ENCODE peak calls at places on chromosomes 11 and 22, in five cellular contexts. One of them, this sample, is unnamed.

GRCh38 chr11:1228921-1229451 is 6.1 kb downstream of the MUC5B start:
- DNase-seq in HFF-Myc: no peak
- DNase-seq in A549: no peak
- DNase-seq in Ammon's horn: no peak
- DNase-seq in kidney glomerular epithelial cell: no peak
- DNase-seq in this sample: peak

GRCh38 chr22:20268350-20269012 is 363 bp upstream of the RTN4R start:
- DNase-seq in HFF-Myc: no peak
- DNase-seq in A549: peak
- DNase-seq in Ammon's horn: peak
- DNase-seq in kidney glomerular epithelial cell: no peak
- DNase-seq in this sample: no peak

GRCh38 chr11:114219559-114220349 is 76.4 kb upstream of the NNMT start:
- DNase-seq in HFF-Myc: no peak
- DNase-seq in A549: no peak
- DNase-seq in Ammon's horn: peak
- DNase-seq in kidney glomerular epithelial cell: no peak
- DNase-seq in this sample: no peak

GRCh38 chr11:69554849-69555248 is 73.4 kb downstream of the LINC01488 start:
- DNase-seq in HFF-Myc: no peak
- DNase-seq in A549: no peak
- DNase-seq in Ammon's horn: no peak
- DNase-seq in kidney glomerular epithelial cell: no peak
- DNase-seq in this sample: no peak

GRCh38 chr11:96187779-96188624 is 155.0 kb downstream of the MAML2 start:
- DNase-seq in HFF-Myc: peak
- DNase-seq in A549: peak
- DNase-seq in Ammon's horn: peak
- DNase-seq in kidney glomerular epithelial cell: peak
- DNase-seq in this sample: no peak

GRCh38 chr11:72231396-72232259 is 7.1 kb downstream of the INPPL1 start:
- DNase-seq in HFF-Myc: no peak
- DNase-seq in A549: no peak
- DNase-seq in Ammon's horn: no peak
- DNase-seq in kidney glomerular epithelial cell: no peak
- DNase-seq in this sample: no peak

GRCh38 chr11:65586676-65587075 is 8.9 kb downstream of the KCNK7 start:
- DNase-seq in HFF-Myc: peak
- DNase-seq in A549: no peak
- DNase-seq in Ammon's horn: no peak
- DNase-seq in kidney glomerular epithelial cell: no peak
- DNase-seq in this sample: no peak

GRCh38 chr11:81303265-81303664 is 1430.4 kb downstream of the FAM181B start:
- DNase-seq in HFF-Myc: no peak
- DNase-seq in A549: no peak
- DNase-seq in Ammon's horn: no peak
- DNase-seq in kidney glomerular epithelial cell: no peak
- DNase-seq in this sample: no peak

GRCh38 chr11:45394294-45395085 is 108.3 kb upstream of the SYT13 start:
- DNase-seq in HFF-Myc: no peak
- DNase-seq in A549: no peak
- DNase-seq in Ammon's horn: no peak
- DNase-seq in kidney glomerular epithelial cell: no peak
- DNase-seq in this sample: peak

GRCh38 chr11:45272701-45273100 is 13.4 kb downstream of the SYT13 start:
- DNase-seq in HFF-Myc: no peak
- DNase-seq in A549: peak
- DNase-seq in Ammon's horn: no peak
- DNase-seq in kidney glomerular epithelial cell: no peak
- DNase-seq in this sample: no peak

GRCh38 chr11:17546240-17546639 is 819 bp upstream of the OTOG start:
- DNase-seq in HFF-Myc: no peak
- DNase-seq in A549: no peak
- DNase-seq in Ammon's horn: no peak
- DNase-seq in kidney glomerular epithelial cell: no peak
- DNase-seq in this sample: no peak

GRCh38 chr11:27477831-27478230 is 5.2 kb upstream of the LGR4 start:
- DNase-seq in HFF-Myc: no peak
- DNase-seq in A549: no peak
- DNase-seq in Ammon's horn: no peak
- DNase-seq in kidney glomerular epithelial cell: no peak
- DNase-seq in this sample: no peak

GRCh38 chr11:60912851-60913550 is 957 bp upstream of the TMEM109 start:
- DNase-seq in HFF-Myc: no peak
- DNase-seq in A549: no peak
- DNase-seq in Ammon's horn: no peak
- DNase-seq in kidney glomerular epithelial cell: no peak
- DNase-seq in this sample: no peak

GRCh38 chr11:133134561-133135173 is 397.6 kb downstream of the OPCML start:
- DNase-seq in HFF-Myc: no peak
- DNase-seq in A549: peak
- DNase-seq in Ammon's horn: peak
- DNase-seq in kidney glomerular epithelial cell: peak
- DNase-seq in this sample: peak

GRCh38 chr11:128469220-128469619 is 118.1 kb downstream of the ETS1 start:
- DNase-seq in HFF-Myc: no peak
- DNase-seq in A549: no peak
- DNase-seq in Ammon's horn: no peak
- DNase-seq in kidney glomerular epithelial cell: no peak
- DNase-seq in this sample: no peak

GRCh38 chr22:30856699-30857098 is 111.9 kb downstream of the MORC2 start:
- DNase-seq in HFF-Myc: no peak
- DNase-seq in A549: no peak
- DNase-seq in Ammon's horn: no peak
- DNase-seq in kidney glomerular epithelial cell: no peak
- DNase-seq in this sample: no peak

GRCh38 chr11:100670140-100670539 is 16.9 kb upstream of the ARHGAP42 start:
- DNase-seq in HFF-Myc: no peak
- DNase-seq in A549: no peak
- DNase-seq in Ammon's horn: no peak
- DNase-seq in kidney glomerular epithelial cell: no peak
- DNase-seq in this sample: no peak

GRCh38 chr11:64121637-64122410 is 44.1 kb downstream of the MACROD1 start:
- DNase-seq in HFF-Myc: peak
- DNase-seq in A549: no peak
- DNase-seq in Ammon's horn: no peak
- DNase-seq in kidney glomerular epithelial cell: peak
- DNase-seq in this sample: no peak

GRCh38 chr11:46686886-46687810 is 13.3 kb downstream of the ARHGAP1 start:
- DNase-seq in HFF-Myc: peak
- DNase-seq in A549: no peak
- DNase-seq in Ammon's horn: peak
- DNase-seq in kidney glomerular epithelial cell: no peak
- DNase-seq in this sample: no peak

GRCh38 chr11:117315285-117316196 is 515 bp downstream of the BACE1 start:
- DNase-seq in HFF-Myc: no peak
- DNase-seq in A549: no peak
- DNase-seq in Ammon's horn: no peak
- DNase-seq in kidney glomerular epithelial cell: no peak
- DNase-seq in this sample: peak

GRCh38 chr11:87173185-87174039 is 135.7 kb downstream of the TMEM135 start:
- DNase-seq in HFF-Myc: peak
- DNase-seq in A549: peak
- DNase-seq in Ammon's horn: peak
- DNase-seq in kidney glomerular epithelial cell: peak
- DNase-seq in this sample: no peak

GRCh38 chr11:16280256-16280682 is 76.1 kb downstream of the SOX6 start:
- DNase-seq in HFF-Myc: no peak
- DNase-seq in A549: peak
- DNase-seq in Ammon's horn: no peak
- DNase-seq in kidney glomerular epithelial cell: no peak
- DNase-seq in this sample: peak